ENCODE peak calls at places on chromosomes 16 and 17, in seven cellular contexts. One of them, this sample, is unnamed.

GRCh38 chr16:47110939-47111338 is 32.8 kb downstream of the NETO2 start:
- DNase-seq in WTC11: no peak
- DNase-seq in A549: peak; percentile 23
- DNase-seq in natural killer cell: no peak
- DNase-seq in cardiac fibroblast: peak; percentile 4
- DNase-seq in neural progenitor cell: peak; percentile 13
- DNase-seq in adrenal gland: no peak
- DNase-seq in this sample: no peak

GRCh38 chr17:65994679-65995078 is 197.3 kb downstream of the CEP112 start:
- DNase-seq in WTC11: no peak
- DNase-seq in A549: no peak
- DNase-seq in natural killer cell: no peak
- DNase-seq in cardiac fibroblast: no peak
- DNase-seq in neural progenitor cell: no peak
- DNase-seq in adrenal gland: no peak
- DNase-seq in this sample: no peak

GRCh38 chr17:4487820-4488716 is 10.6 kb upstream of the SPNS2 start:
- DNase-seq in WTC11: no peak
- DNase-seq in A549: no peak
- DNase-seq in natural killer cell: no peak
- DNase-seq in cardiac fibroblast: no peak
- DNase-seq in neural progenitor cell: no peak
- DNase-seq in adrenal gland: no peak
- DNase-seq in this sample: no peak

GRCh38 chr17:58136669-58137279 is 11.4 kb upstream of the OR4D1 start:
- DNase-seq in WTC11: peak; percentile 42
- DNase-seq in A549: peak; percentile 53
- DNase-seq in natural killer cell: no peak
- DNase-seq in cardiac fibroblast: peak; percentile 9
- DNase-seq in neural progenitor cell: peak; percentile 57
- DNase-seq in adrenal gland: no peak
- DNase-seq in this sample: no peak

GRCh38 chr17:50467114-50467854 is 1.4 kb downstream of the CHAD start:
- DNase-seq in WTC11: no peak
- DNase-seq in A549: no peak
- DNase-seq in natural killer cell: no peak
- DNase-seq in cardiac fibroblast: no peak
- DNase-seq in neural progenitor cell: no peak
- DNase-seq in adrenal gland: no peak
- DNase-seq in this sample: no peak

GRCh38 chr17:75267146-75267402 is 4.0 kb downstream of the MIF4GD start:
- DNase-seq in WTC11: no peak
- DNase-seq in A549: no peak
- DNase-seq in natural killer cell: no peak
- DNase-seq in cardiac fibroblast: no peak
- DNase-seq in neural progenitor cell: no peak
- DNase-seq in adrenal gland: no peak
- DNase-seq in this sample: no peak

GRCh38 chr16:57868913-57869520 is 66.7 kb upstream of the KIFC3 start:
- DNase-seq in WTC11: no peak
- DNase-seq in A549: no peak
- DNase-seq in natural killer cell: no peak
- DNase-seq in cardiac fibroblast: no peak
- DNase-seq in neural progenitor cell: no peak
- DNase-seq in adrenal gland: no peak
- DNase-seq in this sample: no peak

GRCh38 chr17:35784895-35785294 is 10.5 kb downstream of the MMP28 start:
- DNase-seq in WTC11: no peak
- DNase-seq in A549: no peak
- DNase-seq in natural killer cell: no peak
- DNase-seq in cardiac fibroblast: no peak
- DNase-seq in neural progenitor cell: no peak
- DNase-seq in adrenal gland: no peak
- DNase-seq in this sample: no peak

GRCh38 chr17:58917228-58917627 is 161.6 kb downstream of the PPM1E start:
- DNase-seq in WTC11: no peak
- DNase-seq in A549: no peak
- DNase-seq in natural killer cell: no peak
- DNase-seq in cardiac fibroblast: no peak
- DNase-seq in neural progenitor cell: no peak
- DNase-seq in adrenal gland: no peak
- DNase-seq in this sample: no peak

GRCh38 chr17:72455562-72455961 is 334.7 kb downstream of the SOX9 start:
- DNase-seq in WTC11: no peak
- DNase-seq in A549: peak; percentile 62
- DNase-seq in natural killer cell: no peak
- DNase-seq in cardiac fibroblast: no peak
- DNase-seq in neural progenitor cell: no peak
- DNase-seq in adrenal gland: no peak
- DNase-seq in this sample: no peak

GRCh38 chr17:74890554-74890953 is 2.9 kb downstream of the FADS6 start:
- DNase-seq in WTC11: no peak
- DNase-seq in A549: no peak
- DNase-seq in natural killer cell: no peak
- DNase-seq in cardiac fibroblast: no peak
- DNase-seq in neural progenitor cell: no peak
- DNase-seq in adrenal gland: no peak
- DNase-seq in this sample: no peak

GRCh38 chr17:36813957-36814356 is 123.3 kb upstream of the LHX1 start:
- DNase-seq in WTC11: no peak
- DNase-seq in A549: no peak
- DNase-seq in natural killer cell: no peak
- DNase-seq in cardiac fibroblast: no peak
- DNase-seq in neural progenitor cell: no peak
- DNase-seq in adrenal gland: no peak
- DNase-seq in this sample: no peak

GRCh38 chr17:44241104-44241503 is 21.6 kb upstream of the UBTF start:
- DNase-seq in WTC11: no peak
- DNase-seq in A549: no peak
- DNase-seq in natural killer cell: no peak
- DNase-seq in cardiac fibroblast: no peak
- DNase-seq in neural progenitor cell: no peak
- DNase-seq in adrenal gland: no peak
- DNase-seq in this sample: no peak

GRCh38 chr17:59361916-59362810 is 30.7 kb downstream of the YPEL2 start:
- DNase-seq in WTC11: no peak
- DNase-seq in A549: no peak
- DNase-seq in natural killer cell: no peak
- DNase-seq in cardiac fibroblast: peak; percentile 91
- DNase-seq in neural progenitor cell: no peak
- DNase-seq in adrenal gland: peak; percentile 71
- DNase-seq in this sample: no peak

GRCh38 chr17:17766351-17767095 is 70.3 kb downstream of the SREBF1 start:
- DNase-seq in WTC11: no peak
- DNase-seq in A549: no peak
- DNase-seq in natural killer cell: no peak
- DNase-seq in cardiac fibroblast: no peak
- DNase-seq in neural progenitor cell: peak; percentile 38
- DNase-seq in adrenal gland: no peak
- DNase-seq in this sample: no peak

GRCh38 chr16:19705843-19706242 is 12.2 kb downstream of the KNOP1 start:
- DNase-seq in WTC11: no peak
- DNase-seq in A549: no peak
- DNase-seq in natural killer cell: no peak
- DNase-seq in cardiac fibroblast: no peak
- DNase-seq in neural progenitor cell: no peak
- DNase-seq in adrenal gland: no peak
- DNase-seq in this sample: no peak

GRCh38 chr17:61799812-61800484 is 63.4 kb downstream of the BRIP1 start:
- DNase-seq in WTC11: no peak
- DNase-seq in A549: no peak
- DNase-seq in natural killer cell: no peak
- DNase-seq in cardiac fibroblast: no peak
- DNase-seq in neural progenitor cell: no peak
- DNase-seq in adrenal gland: no peak
- DNase-seq in this sample: no peak

GRCh38 chr16:49094471-49094870 is 187.2 kb downstream of the CBLN1 start:
- DNase-seq in WTC11: no peak
- DNase-seq in A549: no peak
- DNase-seq in natural killer cell: no peak
- DNase-seq in cardiac fibroblast: no peak
- DNase-seq in neural progenitor cell: peak; percentile 43
- DNase-seq in adrenal gland: no peak
- DNase-seq in this sample: no peak

GRCh38 chr17:2784864-2785263 is 11.4 kb upstream of the RAP1GAP2 start:
- DNase-seq in WTC11: no peak
- DNase-seq in A549: no peak
- DNase-seq in natural killer cell: no peak
- DNase-seq in cardiac fibroblast: no peak
- DNase-seq in neural progenitor cell: no peak
- DNase-seq in adrenal gland: no peak
- DNase-seq in this sample: no peak

GRCh38 chr16:84988328-84989080 is 22.8 kb downstream of the ZDHHC7 start:
- DNase-seq in WTC11: no peak
- DNase-seq in A549: no peak
- DNase-seq in natural killer cell: no peak
- DNase-seq in cardiac fibroblast: no peak
- DNase-seq in neural progenitor cell: no peak
- DNase-seq in adrenal gland: no peak
- DNase-seq in this sample: no peak

GRCh38 chr16:8716592-8716991 is 42.2 kb downstream of the ABAT start:
- DNase-seq in WTC11: no peak
- DNase-seq in A549: no peak
- DNase-seq in natural killer cell: no peak
- DNase-seq in cardiac fibroblast: no peak
- DNase-seq in neural progenitor cell: no peak
- DNase-seq in adrenal gland: no peak
- DNase-seq in this sample: no peak

GRCh38 chr16:8712589-8713361 is 38.4 kb downstream of the ABAT start:
- DNase-seq in WTC11: peak; percentile 57
- DNase-seq in A549: no peak
- DNase-seq in natural killer cell: no peak
- DNase-seq in cardiac fibroblast: no peak
- DNase-seq in neural progenitor cell: peak; percentile 78
- DNase-seq in adrenal gland: no peak
- DNase-seq in this sample: peak; percentile 74

GRCh38 chr16:8716052-8716451 is 41.6 kb downstream of the ABAT start:
- DNase-seq in WTC11: no peak
- DNase-seq in A549: no peak
- DNase-seq in natural killer cell: no peak
- DNase-seq in cardiac fibroblast: no peak
- DNase-seq in neural progenitor cell: no peak
- DNase-seq in adrenal gland: no peak
- DNase-seq in this sample: no peak

GRCh38 chr16:8713635-8714097 is 39.2 kb downstream of the ABAT start:
- DNase-seq in WTC11: no peak
- DNase-seq in A549: no peak
- DNase-seq in natural killer cell: no peak
- DNase-seq in cardiac fibroblast: no peak
- DNase-seq in neural progenitor cell: peak; percentile 31
- DNase-seq in adrenal gland: no peak
- DNase-seq in this sample: no peak

GRCh38 chr16:8714143-8714542 is 39.7 kb downstream of the ABAT start:
- DNase-seq in WTC11: no peak
- DNase-seq in A549: no peak
- DNase-seq in natural killer cell: no peak
- DNase-seq in cardiac fibroblast: no peak
- DNase-seq in neural progenitor cell: peak; percentile 27
- DNase-seq in adrenal gland: no peak
- DNase-seq in this sample: no peak
- TF ChIP-seq CTCF in WTC11: no peak
- TF ChIP-seq CTCF in A549: no peak
- TF ChIP-seq CTCF in natural killer cell: no peak
- TF ChIP-seq CTCF in cardiac fibroblast: no peak
- TF ChIP-seq CTCF in neural progenitor cell: peak; percentile 13
- TF ChIP-seq CTCF in adrenal gland: no peak
- TF ChIP-seq CTCF in this sample: no peak

GRCh38 chr16:75621170-75621477 is 2.0 kb downstream of the ADAT1 start:
- DNase-seq in WTC11: no peak
- DNase-seq in A549: peak; percentile 44
- DNase-seq in natural killer cell: no peak
- DNase-seq in cardiac fibroblast: peak; percentile 65
- DNase-seq in neural progenitor cell: peak; percentile 52
- DNase-seq in adrenal gland: no peak
- DNase-seq in this sample: no peak
- TF ChIP-seq CTCF in WTC11: no peak
- TF ChIP-seq CTCF in A549: peak; percentile 55
- TF ChIP-seq CTCF in natural killer cell: no peak
- TF ChIP-seq CTCF in cardiac fibroblast: peak; percentile 64
- TF ChIP-seq CTCF in neural progenitor cell: peak; percentile 67
- TF ChIP-seq CTCF in adrenal gland: no peak
- TF ChIP-seq CTCF in this sample: peak; percentile 64

DNA sequence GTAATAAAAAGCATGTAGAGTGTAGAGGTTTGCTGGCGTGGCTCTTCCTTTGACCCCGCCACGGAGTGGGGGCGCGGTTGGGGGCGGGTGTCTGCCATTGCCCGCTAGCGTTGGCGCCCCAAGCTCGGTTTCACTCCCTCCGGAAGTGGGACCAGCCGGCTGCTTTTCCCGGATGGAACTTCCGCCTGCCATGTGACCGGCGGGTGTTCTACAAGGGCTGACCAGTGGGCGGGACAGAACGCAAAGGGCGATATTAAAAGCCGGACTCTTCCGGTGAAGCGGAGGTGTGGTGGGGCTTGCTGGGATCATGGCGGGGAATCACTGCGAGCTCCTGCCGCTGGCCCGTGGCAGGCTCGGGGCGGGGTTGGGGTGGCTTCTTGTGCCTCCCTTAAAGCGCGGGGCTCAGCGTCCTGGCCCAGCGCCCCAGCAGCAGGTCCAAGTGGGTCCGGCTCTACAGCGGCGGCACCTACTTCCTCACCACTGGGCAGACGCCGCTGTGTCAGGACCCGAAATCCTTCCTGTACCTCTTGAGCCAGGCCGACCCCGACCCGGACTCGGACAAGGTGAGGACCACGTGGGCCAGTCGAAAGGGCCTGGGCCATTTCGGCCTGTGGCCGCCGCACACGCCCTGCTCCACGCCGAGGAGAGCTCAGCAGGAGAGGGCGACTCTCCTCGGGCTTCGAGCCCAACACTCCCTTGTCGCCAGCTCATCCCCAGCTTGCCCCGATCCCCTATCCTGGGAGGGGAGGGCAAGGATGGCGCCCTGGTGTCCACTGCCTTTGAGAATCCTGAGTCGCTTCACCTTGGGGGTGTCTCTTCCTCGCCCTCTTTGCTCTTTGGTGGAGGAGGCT is 65.6 kb downstream of the PDPK1 start:
- DNase-seq in WTC11: peak; percentile 97
- DNase-seq in A549: peak; percentile 97
- DNase-seq in natural killer cell: peak; percentile 66
- DNase-seq in cardiac fibroblast: peak; percentile 97
- DNase-seq in neural progenitor cell: peak; percentile 97
- DNase-seq in adrenal gland: peak; percentile 97
- DNase-seq in this sample: peak; percentile 97
- TF ChIP-seq CTCF in WTC11: no peak
- TF ChIP-seq CTCF in A549: no peak
- TF ChIP-seq CTCF in natural killer cell: no peak
- TF ChIP-seq CTCF in cardiac fibroblast: no peak
- TF ChIP-seq CTCF in neural progenitor cell: no peak
- TF ChIP-seq CTCF in adrenal gland: no peak
- TF ChIP-seq CTCF in this sample: no peak

DNA sequence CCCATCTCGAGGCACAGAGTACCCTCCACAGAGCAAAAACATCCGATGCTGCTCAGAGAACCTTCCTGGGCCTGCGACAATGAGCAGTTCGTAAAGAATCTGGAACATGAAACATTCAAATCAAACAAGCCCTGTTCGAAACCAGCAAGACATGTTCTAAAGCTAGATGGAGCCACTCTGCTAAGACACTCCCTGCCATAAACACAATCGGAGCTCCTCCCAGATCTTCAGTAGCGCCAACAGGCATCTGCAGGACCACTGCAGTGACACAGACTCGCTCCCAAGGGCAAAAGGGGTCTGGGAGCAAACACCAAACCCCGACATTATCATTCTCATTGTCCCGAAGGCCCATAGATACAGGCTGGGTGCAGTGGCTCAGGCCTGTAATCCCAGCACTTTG is 108.7 kb downstream of the ZFHX3 start:
- DNase-seq in WTC11: no peak
- DNase-seq in A549: peak; percentile 64
- DNase-seq in natural killer cell: no peak
- DNase-seq in cardiac fibroblast: peak; percentile 89
- DNase-seq in neural progenitor cell: no peak
- DNase-seq in adrenal gland: no peak
- DNase-seq in this sample: no peak
- TF ChIP-seq CTCF in WTC11: no peak
- TF ChIP-seq CTCF in A549: peak; percentile 20
- TF ChIP-seq CTCF in natural killer cell: no peak
- TF ChIP-seq CTCF in cardiac fibroblast: peak; percentile 48
- TF ChIP-seq CTCF in neural progenitor cell: no peak
- TF ChIP-seq CTCF in adrenal gland: no peak
- TF ChIP-seq CTCF in this sample: no peak